ENCODE peak calls at places on chromosomes 4 and X, in four cellular contexts. U, Y, J and T are unnamed samples.
A peak's percentile ranks its signal among the peaks of the same experiment; 100 is the strongest.

GRCh38 chr4:173360587-173361221 is 10.1 kb upstream of the SAP30 start:
- DNase-seq in U (peak; percentile 6), Y (peak; percentile 17), J (no peak), T (no peak)

GRCh38 chr4:140426610-140427103 is 791 bp downstream of the CLGN start:
- DNase-seq in U (peak; percentile 19), Y (peak; percentile 73), J (no peak), T (no peak)

GRCh38 chrX:104104676-104105075 is 7.6 kb upstream of the ZCCHC18 start:
- DNase-seq in U (no peak), Y (no peak), J (no peak), T (no peak)

GRCh38 chr4:134126161-134126560 is 75.4 kb downstream of the PABPC4L start:
- DNase-seq in U (no peak), Y (no peak), J (no peak), T (no peak)

GRCh38 chr4:94274912-94275311 is 67.2 kb downstream of the SMARCAD1 start:
- DNase-seq in U (no peak), Y (no peak), J (no peak), T (peak; percentile 66)

GRCh38 chr4:104436542-104436941 is 58.2 kb downstream of the CXXC4 start:
- DNase-seq in U (no peak), Y (no peak), J (no peak), T (no peak)

GRCh38 chr4:1638272-1638598 is 45.9 kb downstream of the FAM53A start:
- DNase-seq in U (no peak), Y (no peak), J (no peak), T (no peak)

GRCh38 chrX:134026732-134027311 is 41.4 kb upstream of the GPC3 start:
- DNase-seq in U (peak; percentile 79), Y (peak; percentile 77), J (peak; percentile 16), T (peak; percentile 49)

GRCh38 chrX:22164770-22165388 is 107.8 kb upstream of the CBLL2 start:
- DNase-seq in U (no peak), Y (no peak), J (no peak), T (peak; percentile 72)

GRCh38 chr4:96260071-96260682 is 420.3 kb downstream of the PDHA2 start:
- DNase-seq in U (peak; percentile 36), Y (peak; percentile 37), J (no peak), T (no peak)

GRCh38 chr4:38132140-38132673 is 172.0 kb downstream of the PTTG2 start:
- DNase-seq in U (peak; percentile 83), Y (peak; percentile 78), J (no peak), T (peak; percentile 100)

GRCh38 chrX:13088155-13088485 is 43.7 kb upstream of the FAM9C start:
- DNase-seq in U (no peak), Y (no peak), J (no peak), T (no peak)

GRCh38 chrX:119734897-119735339 is 23.5 kb upstream of the SOWAHD start:
- DNase-seq in U (no peak), Y (no peak), J (peak; percentile 54), T (no peak)

GRCh38 chr4:112031712-112032328 is 113.4 kb upstream of the FAM241A start:
- DNase-seq in U (peak; percentile 80), Y (peak; percentile 76), J (no peak), T (peak; percentile 68)

GRCh38 chr4:20421586-20421985 is 169.9 kb downstream of the SLIT2 start:
- DNase-seq in U (no peak), Y (no peak), J (no peak), T (no peak)

GRCh38 chrX:38820751-38821150 is 19.5 kb downstream of the MID1IP1 start:
- DNase-seq in U (no peak), Y (no peak), J (no peak), T (no peak)

GRCh38 chr4:145939241-145939640 is 618 bp upstream of the ZNF827 start:
- DNase-seq in U (no peak), Y (no peak), J (no peak), T (no peak)

GRCh38 chr4:179325181-179325580 is 1882.9 kb upstream of the AGA start:
- DNase-seq in U (no peak), Y (no peak), J (no peak), T (no peak)

GRCh38 chr4:111040904-111041303 is 418.0 kb upstream of the PITX2 start:
- DNase-seq in U (no peak), Y (no peak), J (no peak), T (no peak)

GRCh38 chrX:116436358-116436816 is at the start of gene SLC6A14:
- DNase-seq in U (peak; percentile 18), Y (no peak), J (peak; percentile 25), T (no peak)

GRCh38 chr4:173782660-173783059 is 252.6 kb upstream of the HAND2 start:
- DNase-seq in U (no peak), Y (no peak), J (no peak), T (no peak)

GRCh38 chr4:25209702-25210101 is 24.1 kb upstream of the PI4K2B start:
- DNase-seq in U (no peak), Y (no peak), J (no peak), T (no peak)

GRCh38 chrX:17595456-17596035 is 141.7 kb upstream of the SCML1 start:
- DNase-seq in U (no peak), Y (no peak), J (no peak), T (peak; percentile 63)

GRCh38 chr4:98430708-98431403 is 169.7 kb downstream of the RAP1GDS1 start:
- DNase-seq in U (peak; percentile 56), Y (no peak), J (no peak), T (peak; percentile 87)

GRCh38 chr4:22573198-22573597 is 57.3 kb upstream of the ADGRA3 start:
- DNase-seq in U (peak; percentile 13), Y (no peak), J (peak; percentile 59), T (peak; percentile 11)

GRCh38 chr4:2247128-2248043 is 5.5 kb upstream of the HAUS3 start:
- DNase-seq in U (peak; percentile 3), Y (no peak), J (peak; percentile 43), T (no peak)

GRCh38 chr4:130080872-130081451 is 985.0 kb downstream of the C4orf33 start:
- DNase-seq in U (peak; percentile 10), Y (no peak), J (no peak), T (no peak)

GRCh38 chr4:180587379-180587778 is 1655.8 kb upstream of the TENM3 start:
- DNase-seq in U (no peak), Y (peak; percentile 18), J (no peak), T (no peak)

GRCh38 chr4:139668036-139668435 is 2.4 kb downstream of the MGST2 start:
- DNase-seq in U (no peak), Y (no peak), J (no peak), T (no peak)

GRCh38 chr4:145816091-145816490 is 122.5 kb downstream of the ZNF827 start:
- DNase-seq in U (no peak), Y (no peak), J (no peak), T (no peak)

GRCh38 chrX:53798281-53798680 is 111.8 kb upstream of the HUWE1 start:
- DNase-seq in U (no peak), Y (no peak), J (no peak), T (no peak)

GRCh38 chrX:52425710-52426245 is 57.0 kb downstream of the XAGE2 start:
- DNase-seq in U (no peak), Y (no peak), J (no peak), T (peak; percentile 40)

GRCh38 chr4:41632481-41633073 is 94.6 kb downstream of the LIMCH1 start:
- DNase-seq in U (no peak), Y (no peak), J (no peak), T (no peak)

GRCh38 chr4:89243741-89244252 is 63.8 kb downstream of the GPRIN3 start:
- DNase-seq in U (no peak), Y (no peak), J (no peak), T (no peak)

GRCh38 chrX:116009871-116010710 is 160.5 kb upstream of the AGTR2 start:
- DNase-seq in U (peak; percentile 41), Y (no peak), J (no peak), T (no peak)

GRCh38 chr4:1172971-1173757 is 781 bp upstream of the SPON2 start:
- DNase-seq in U (peak; percentile 79), Y (peak; percentile 50), J (no peak), T (peak; percentile 93)

GRCh38 chrX:105263171-105263570 is 42.7 kb upstream of the TEX13A start:
- DNase-seq in U (no peak), Y (no peak), J (no peak), T (no peak)

DNA sequence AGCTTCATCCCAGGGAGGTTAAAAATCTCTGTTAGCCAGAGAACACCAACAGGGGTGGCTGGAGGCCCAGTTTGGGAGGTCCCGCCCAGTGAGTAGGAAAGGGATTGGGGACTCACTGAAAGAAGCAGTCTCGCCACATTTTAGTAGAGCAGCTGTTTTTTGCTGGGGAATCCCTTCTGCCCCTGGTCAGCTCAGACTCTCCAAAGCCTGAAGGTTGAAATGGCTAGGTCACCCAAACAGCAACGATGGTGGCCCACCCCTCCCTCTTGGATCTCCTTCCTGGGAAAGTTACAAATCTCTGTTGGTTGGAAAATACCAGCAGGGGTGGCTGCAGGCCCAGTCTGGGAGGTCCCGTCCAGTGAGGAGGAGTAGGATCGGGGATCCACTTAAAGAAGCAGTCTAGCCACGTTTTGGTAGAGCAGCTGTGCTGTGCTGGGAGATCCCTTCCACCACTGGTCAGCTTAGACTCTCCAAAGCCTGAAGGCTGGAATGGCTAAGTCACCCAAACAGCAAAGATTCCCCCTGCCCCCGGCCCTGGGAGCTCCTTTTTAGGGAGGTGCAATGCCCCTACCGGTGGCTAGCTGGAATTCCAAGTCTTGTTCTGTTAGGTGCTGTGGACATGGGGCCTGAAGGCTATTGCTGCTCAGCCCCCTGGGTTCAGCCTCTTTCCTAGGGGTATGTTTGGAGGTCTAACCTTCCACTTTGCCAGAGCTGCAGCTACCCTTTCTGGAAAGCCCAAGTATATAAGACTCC is 40.0 kb upstream of the TEX13A start:
- DNase-seq in U (no peak), Y (no peak), J (no peak), T (no peak)
- TF ChIP-seq CTCF in U (no peak), Y (no peak), J (no peak), T (peak; percentile 6)

GRCh38 chr4:79623125-79623905 is 215.3 kb upstream of the GK2 start:
- DNase-seq in U (no peak), Y (no peak), J (no peak), T (no peak)
- H3K4me3 ChIP-seq in U (no peak overlapping the region), Y (no peak overlapping the region), J (no peak overlapping the region), T (no peak overlapping the region)

GRCh38 chrX:78555401-78555980 is 103.6 kb downstream of the RTL3 start:
- DNase-seq in U (no peak), Y (no peak), J (no peak), T (peak; percentile 9)
- TF ChIP-seq CTCF in U (peak; percentile 47), Y (peak; percentile 15), J (no peak), T (peak; percentile 43)

GRCh38 chrX:130167040-130167439 is 1.4 kb upstream of the AIFM1 start:
- DNase-seq in U (no peak), Y (no peak), J (no peak), T (no peak)
- H3K4me3 ChIP-seq in U (peak overlapping the region; percentile 47), Y (peak overlapping the region; percentile 73), J (no peak overlapping the region), T (peak overlapping the region; percentile 62)

GRCh38 chr4:78311306-78311705 is 240.3 kb upstream of the ANXA3 start:
- DNase-seq in U (no peak), Y (peak; percentile 32), J (no peak), T (no peak)
- TF ChIP-seq CTCF in U (no peak), Y (peak; percentile 25), J (no peak), T (peak; percentile 6)